ENCODE peak calls at places on chromosome 17, in eight cellular contexts. B is HAP-1; J is stimulated activated CD8-positive, alpha-beta memory T cell treated with anti-CD3 and anti-CD28 coated beads, Interleukin-7, amount 100 ng/mL, for 24 hours; E is neural crest cell; U is HFFc6; S is SW 1271; X is breast epithelium; K is A549. A is an unnamed sample.
A peak's percentile ranks its signal among the peaks of the same experiment; 100 is the strongest.

GRCh38 chr17:29567362-29568330 is 809 bp upstream of the ABHD15 start:
- DNase-seq in E (peak; percentile 53), J (no peak), X (no peak), U (peak; percentile 60), S (peak; percentile 46), B (peak; percentile 63), K (peak; percentile 90), A (no peak)

GRCh38 chr17:29251969-29252866 is 5.6 kb downstream of the CRYBA1 start:
- DNase-seq in U (peak; percentile 48), B (peak; percentile 30), S (no peak), K (peak; percentile 63), E (no peak), X (no peak), J (no peak), A (no peak)

GRCh38 chr17:17947309-17947708 is 24.9 kb downstream of the TOM1L2 start:
- DNase-seq in K (no peak), X (no peak), J (no peak), E (no peak), S (no peak), B (no peak), U (no peak), A (no peak)

GRCh38 chr17:83194189-83194565 is 114.8 kb downstream of the METRNL start:
- DNase-seq in X (peak; percentile 17), S (no peak), U (no peak), B (no peak), E (no peak), K (no peak), J (no peak), A (no peak)

GRCh38 chr17:75819116-75819515 is 25.1 kb downstream of the UNC13D start:
- DNase-seq in U (no peak), J (no peak), X (no peak), E (no peak), B (no peak), S (no peak), K (no peak), A (no peak)

GRCh38 chr17:35797370-35797769 is 1.9 kb upstream of the MMP28 start:
- DNase-seq in K (no peak), E (no peak), J (no peak), X (no peak), B (no peak), U (no peak), S (no peak), A (peak; percentile 36)

GRCh38 chr17:32323784-32324590 is 18.0 kb downstream of the C17orf75 start:
- DNase-seq in K (no peak), S (no peak), B (no peak), E (no peak), J (no peak), U (no peak), X (peak; percentile 38), A (no peak)

GRCh38 chr17:39740357-39741111 is 2.8 kb downstream of the GRB7 start:
- DNase-seq in B (no peak), E (no peak), U (peak; percentile 35), J (no peak), K (peak; percentile 60), X (peak; percentile 82), S (no peak), A (peak; percentile 92)

GRCh38 chr17:3474212-3474611 is 1.6 kb upstream of the ASPA start:
- DNase-seq in S (no peak), K (peak; percentile 29), J (no peak), X (no peak), B (no peak), U (no peak), E (no peak), A (no peak)

GRCh38 chr17:48795444-48796162 is 21.4 kb downstream of the TTLL6 start:
- DNase-seq in U (peak; percentile 73), J (no peak), B (no peak), E (no peak), K (peak; percentile 92), S (no peak), X (no peak), A (no peak)

GRCh38 chr17:41907185-41907556 is 11.6 kb downstream of the ACLY start:
- DNase-seq in E (no peak), U (peak; percentile 59), K (peak; percentile 67), X (no peak), S (no peak), B (no peak), J (no peak), A (no peak)

GRCh38 chr17:61878984-61879612 is 15.8 kb upstream of the BRIP1 start:
- DNase-seq in U (no peak), B (no peak), S (no peak), J (no peak), K (no peak), E (no peak), X (no peak), A (no peak)

GRCh38 chr17:17567631-17568030 is 23.9 kb downstream of the PEMT start:
- DNase-seq in J (no peak), B (no peak), U (no peak), X (peak; percentile 65), S (no peak), E (no peak), K (no peak), A (no peak)

GRCh38 chr17:80475949-80476876 is at the start of gene NPTX1:
- DNase-seq in J (no peak), B (peak; percentile 54), U (no peak), K (no peak), X (no peak), S (no peak), E (no peak), A (peak; percentile 64)

GRCh38 chr17:71987634-71988033 is 133.2 kb upstream of the SOX9 start:
- DNase-seq in J (no peak), K (no peak), B (no peak), U (no peak), E (no peak), X (no peak), S (no peak), A (no peak)

A was measured in H1.